ENCODE peak calls at places on chromosomes 7 and 10, in ten cellular contexts. One of them, this sample, is unnamed.

GRCh38 chr10:103901299-103901698 is 16.7 kb downstream of the STN1 start:
- DNase-seq in adrenal gland: no peak
- DNase-seq in GM12865: no peak
- DNase-seq in Panc1: no peak
- DNase-seq in heart left ventricle: no peak
- DNase-seq in foreskin fibroblast: no peak
- DNase-seq in body of pancreas: no peak
- DNase-seq in PC-3: no peak
- DNase-seq in BE2C: no peak
- DNase-seq in endodermal cell: no peak
- DNase-seq in this sample: no peak

GRCh38 chr10:17793823-17794759 is 15.1 kb upstream of the MRC1 start:
- DNase-seq in adrenal gland: no peak
- DNase-seq in GM12865: no peak
- DNase-seq in Panc1: no peak
- DNase-seq in heart left ventricle: no peak
- DNase-seq in foreskin fibroblast: no peak
- DNase-seq in body of pancreas: peak; percentile 63
- DNase-seq in PC-3: no peak
- DNase-seq in BE2C: no peak
- DNase-seq in endodermal cell: no peak
- DNase-seq in this sample: no peak

GRCh38 chr7:45269192-45269591 is 111.6 kb downstream of the RAMP3 start:
- DNase-seq in adrenal gland: no peak
- DNase-seq in GM12865: no peak
- DNase-seq in Panc1: no peak
- DNase-seq in heart left ventricle: no peak
- DNase-seq in foreskin fibroblast: no peak
- DNase-seq in body of pancreas: no peak
- DNase-seq in PC-3: no peak
- DNase-seq in BE2C: no peak
- DNase-seq in endodermal cell: no peak
- DNase-seq in this sample: no peak

GRCh38 chr7:41007351-41007751 is 695.5 kb downstream of the INHBA start:
- DNase-seq in adrenal gland: no peak
- DNase-seq in GM12865: no peak
- DNase-seq in Panc1: no peak
- DNase-seq in heart left ventricle: no peak
- DNase-seq in foreskin fibroblast: no peak
- DNase-seq in body of pancreas: no peak
- DNase-seq in PC-3: peak; percentile 31
- DNase-seq in BE2C: no peak
- DNase-seq in endodermal cell: no peak
- DNase-seq in this sample: peak; percentile 34

GRCh38 chr7:76358053-76358477 is 726 bp downstream of the YWHAG start:
- DNase-seq in adrenal gland: peak; percentile 72
- DNase-seq in GM12865: peak; percentile 57
- DNase-seq in Panc1: no peak
- DNase-seq in heart left ventricle: peak; percentile 78
- DNase-seq in foreskin fibroblast: peak; percentile 65
- DNase-seq in body of pancreas: peak; percentile 60
- DNase-seq in PC-3: peak; percentile 31
- DNase-seq in BE2C: peak; percentile 72
- DNase-seq in endodermal cell: peak; percentile 78
- DNase-seq in this sample: peak; percentile 37

GRCh38 chr7:29809533-29810155 is 3.3 kb downstream of the WIPF3 start:
- DNase-seq in adrenal gland: no peak
- DNase-seq in GM12865: no peak
- DNase-seq in Panc1: no peak
- DNase-seq in heart left ventricle: no peak
- DNase-seq in foreskin fibroblast: no peak
- DNase-seq in body of pancreas: no peak
- DNase-seq in PC-3: no peak
- DNase-seq in BE2C: no peak
- DNase-seq in endodermal cell: no peak
- DNase-seq in this sample: no peak

GRCh38 chr10:109875828-109876821 is 47.2 kb downstream of the XPNPEP1 start:
- DNase-seq in adrenal gland: no peak
- DNase-seq in GM12865: no peak
- DNase-seq in Panc1: no peak
- DNase-seq in heart left ventricle: no peak
- DNase-seq in foreskin fibroblast: no peak
- DNase-seq in body of pancreas: no peak
- DNase-seq in PC-3: no peak
- DNase-seq in BE2C: no peak
- DNase-seq in endodermal cell: peak; percentile 10
- DNase-seq in this sample: no peak

GRCh38 chr10:22649390-22649841 is 65.0 kb downstream of the PIP4K2A start:
- DNase-seq in adrenal gland: no peak
- DNase-seq in GM12865: peak; percentile 53
- DNase-seq in Panc1: no peak
- DNase-seq in heart left ventricle: no peak
- DNase-seq in foreskin fibroblast: no peak
- DNase-seq in body of pancreas: no peak
- DNase-seq in PC-3: no peak
- DNase-seq in BE2C: no peak
- DNase-seq in endodermal cell: no peak
- DNase-seq in this sample: no peak

GRCh38 chr10:91541481-91541880 is 91.4 kb downstream of the PPP1R3C start:
- DNase-seq in adrenal gland: no peak
- DNase-seq in GM12865: no peak
- DNase-seq in Panc1: no peak
- DNase-seq in heart left ventricle: no peak
- DNase-seq in foreskin fibroblast: peak; percentile 61
- DNase-seq in body of pancreas: no peak
- DNase-seq in PC-3: no peak
- DNase-seq in BE2C: no peak
- DNase-seq in endodermal cell: no peak
- DNase-seq in this sample: no peak

GRCh38 chr10:8975535-8975934 is 921.0 kb downstream of the GATA3 start:
- DNase-seq in adrenal gland: no peak
- DNase-seq in GM12865: no peak
- DNase-seq in Panc1: no peak
- DNase-seq in heart left ventricle: no peak
- DNase-seq in foreskin fibroblast: no peak
- DNase-seq in body of pancreas: no peak
- DNase-seq in PC-3: no peak
- DNase-seq in BE2C: no peak
- DNase-seq in endodermal cell: peak; percentile 49
- DNase-seq in this sample: no peak

GRCh38 chr10:85548038-85548437 is 818.6 kb downstream of the GRID1 start:
- DNase-seq in adrenal gland: peak; percentile 45
- DNase-seq in GM12865: peak; percentile 68
- DNase-seq in Panc1: peak; percentile 66
- DNase-seq in heart left ventricle: no peak
- DNase-seq in foreskin fibroblast: no peak
- DNase-seq in body of pancreas: peak; percentile 44
- DNase-seq in PC-3: peak; percentile 41
- DNase-seq in BE2C: peak; percentile 48
- DNase-seq in endodermal cell: peak; percentile 64
- DNase-seq in this sample: peak; percentile 2

DNA sequence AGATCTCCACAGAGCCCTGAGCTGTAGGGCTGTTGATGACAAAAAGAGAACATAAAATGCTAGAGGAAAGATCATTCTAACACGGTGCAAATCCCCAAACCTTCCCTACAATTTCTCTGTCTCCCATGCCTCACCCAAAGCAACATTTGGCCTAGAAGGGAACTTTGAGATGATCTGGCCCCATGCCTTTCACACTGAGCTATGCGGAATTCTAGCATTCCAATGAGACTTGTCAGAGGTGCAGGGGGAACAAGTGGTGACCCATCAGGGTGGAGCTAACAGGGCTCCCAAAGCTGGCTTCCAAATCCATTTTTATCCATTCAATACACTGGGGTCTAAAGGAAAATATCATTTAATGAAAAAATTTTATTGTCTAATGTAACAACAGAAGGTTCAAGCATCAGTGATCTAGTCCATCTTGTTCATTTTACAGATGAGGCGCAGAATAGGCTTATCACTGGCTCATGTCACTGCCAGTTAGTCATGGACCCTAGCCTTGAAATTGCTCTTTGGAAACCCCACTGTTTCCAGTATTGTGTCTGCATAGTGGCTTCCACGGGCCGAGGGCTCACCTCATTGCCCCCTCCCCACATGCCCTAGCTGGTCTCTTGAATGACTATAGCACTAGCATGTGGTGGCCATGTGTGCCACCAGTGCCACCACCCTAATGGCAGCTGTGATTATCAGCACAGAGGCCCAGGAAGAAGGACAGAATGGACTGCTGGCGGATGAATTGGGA is 1001.0 kb downstream of the LRMDA start:
- DNase-seq in adrenal gland: peak; percentile 78
- DNase-seq in GM12865: no peak
- DNase-seq in Panc1: no peak
- DNase-seq in heart left ventricle: peak; percentile 44
- DNase-seq in foreskin fibroblast: peak; percentile 94
- DNase-seq in body of pancreas: peak; percentile 37
- DNase-seq in PC-3: peak; percentile 100
- DNase-seq in BE2C: no peak
- DNase-seq in endodermal cell: peak; percentile 72
- DNase-seq in this sample: peak; percentile 95
- H3K4me3 ChIP-seq in adrenal gland: no peak overlapping the region
- H3K4me3 ChIP-seq in GM12865: no peak overlapping the region
- H3K4me3 ChIP-seq in Panc1: no peak overlapping the region
- H3K4me3 ChIP-seq in heart left ventricle: no peak overlapping the region
- H3K4me3 ChIP-seq in foreskin fibroblast: no peak overlapping the region
- H3K4me3 ChIP-seq in body of pancreas: no peak overlapping the region
- H3K4me3 ChIP-seq in PC-3: peak overlapping the region; percentile 41
- H3K4me3 ChIP-seq in BE2C: no peak overlapping the region
- H3K4me3 ChIP-seq in endodermal cell: no peak overlapping the region
- H3K4me3 ChIP-seq in this sample: no peak overlapping the region

DNA sequence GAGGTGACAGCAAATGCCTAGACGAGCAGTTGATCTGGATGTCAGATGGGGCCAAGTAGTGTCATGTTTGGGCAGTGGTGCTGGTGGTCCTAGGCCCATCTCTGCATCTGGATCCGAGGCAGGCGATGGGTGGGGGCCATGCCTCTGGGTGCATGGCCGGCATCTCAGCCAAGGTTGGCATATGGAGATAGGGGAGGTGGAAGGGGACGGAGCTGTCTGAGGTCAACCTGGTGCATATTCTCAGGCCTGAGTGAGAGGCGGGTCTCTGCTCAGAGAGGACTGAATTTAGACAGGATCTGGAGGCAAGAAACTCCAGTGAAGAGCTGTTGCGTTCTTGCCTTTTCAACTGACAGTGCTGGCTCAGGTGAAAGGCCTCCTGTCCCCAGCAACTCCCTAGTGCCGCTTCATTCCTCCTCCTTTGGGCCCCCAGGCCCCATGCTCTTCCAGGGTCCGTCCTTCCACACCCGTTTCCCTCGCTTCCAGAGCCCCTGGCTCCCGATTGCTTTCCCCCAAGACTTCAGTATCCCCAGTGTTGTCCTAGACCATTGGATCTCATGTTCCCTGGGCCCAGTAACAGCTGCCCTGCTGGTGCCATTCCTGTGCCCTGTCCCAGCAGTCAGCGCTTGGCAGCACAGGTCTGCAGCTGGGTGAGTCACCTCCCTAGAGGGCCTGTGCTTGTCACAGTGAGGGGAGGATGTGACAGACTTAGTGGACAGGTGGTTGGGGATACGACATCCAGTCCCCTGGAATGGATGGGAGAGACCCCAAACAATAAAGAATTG is 32.6 kb downstream of the GBX1 start:
- DNase-seq in adrenal gland: no peak
- DNase-seq in GM12865: no peak
- DNase-seq in Panc1: no peak
- DNase-seq in heart left ventricle: no peak
- DNase-seq in foreskin fibroblast: no peak
- DNase-seq in body of pancreas: no peak
- DNase-seq in PC-3: no peak
- DNase-seq in BE2C: peak; percentile 9
- DNase-seq in endodermal cell: no peak
- DNase-seq in this sample: no peak
- TF ChIP-seq CTCF in adrenal gland: no peak
- TF ChIP-seq CTCF in GM12865: no peak
- TF ChIP-seq CTCF in Panc1: no peak
- TF ChIP-seq CTCF in heart left ventricle: no peak
- TF ChIP-seq CTCF in foreskin fibroblast: no peak
- TF ChIP-seq CTCF in body of pancreas: no peak
- TF ChIP-seq CTCF in PC-3: no peak
- TF ChIP-seq CTCF in BE2C: no peak
- TF ChIP-seq CTCF in endodermal cell: no peak
- TF ChIP-seq CTCF in this sample: no peak

GRCh38 chr7:51233375-51233774 is 83.2 kb downstream of the COBL start:
- DNase-seq in adrenal gland: no peak
- DNase-seq in GM12865: no peak
- DNase-seq in Panc1: no peak
- DNase-seq in heart left ventricle: no peak
- DNase-seq in foreskin fibroblast: no peak
- DNase-seq in body of pancreas: no peak
- DNase-seq in PC-3: no peak
- DNase-seq in BE2C: no peak
- DNase-seq in endodermal cell: peak; percentile 21
- DNase-seq in this sample: no peak

GRCh38 chr7:51236470-51237127 is 80.0 kb downstream of the COBL start:
- DNase-seq in adrenal gland: no peak
- DNase-seq in GM12865: no peak
- DNase-seq in Panc1: no peak
- DNase-seq in heart left ventricle: no peak
- DNase-seq in foreskin fibroblast: no peak
- DNase-seq in body of pancreas: no peak
- DNase-seq in PC-3: no peak
- DNase-seq in BE2C: no peak
- DNase-seq in endodermal cell: peak; percentile 42
- DNase-seq in this sample: no peak

GRCh38 chr7:51234139-51234538 is 82.5 kb downstream of the COBL start:
- DNase-seq in adrenal gland: no peak
- DNase-seq in GM12865: no peak
- DNase-seq in Panc1: no peak
- DNase-seq in heart left ventricle: no peak
- DNase-seq in foreskin fibroblast: no peak
- DNase-seq in body of pancreas: no peak
- DNase-seq in PC-3: no peak
- DNase-seq in BE2C: no peak
- DNase-seq in endodermal cell: peak; percentile 38
- DNase-seq in this sample: no peak

GRCh38 chr7:51235593-51236313 is 80.9 kb downstream of the COBL start:
- DNase-seq in adrenal gland: no peak
- DNase-seq in GM12865: no peak
- DNase-seq in Panc1: no peak
- DNase-seq in heart left ventricle: no peak
- DNase-seq in foreskin fibroblast: no peak
- DNase-seq in body of pancreas: no peak
- DNase-seq in PC-3: no peak
- DNase-seq in BE2C: no peak
- DNase-seq in endodermal cell: peak; percentile 39
- DNase-seq in this sample: no peak

GRCh38 chr7:51234609-51235308 is 81.8 kb downstream of the COBL start:
- DNase-seq in adrenal gland: no peak
- DNase-seq in GM12865: no peak
- DNase-seq in Panc1: no peak
- DNase-seq in heart left ventricle: no peak
- DNase-seq in foreskin fibroblast: no peak
- DNase-seq in body of pancreas: no peak
- DNase-seq in PC-3: no peak
- DNase-seq in BE2C: no peak
- DNase-seq in endodermal cell: peak; percentile 10
- DNase-seq in this sample: no peak
- H3K4me3 ChIP-seq in adrenal gland: no peak overlapping the region
- H3K4me3 ChIP-seq in GM12865: no peak overlapping the region
- H3K4me3 ChIP-seq in Panc1: no peak overlapping the region
- H3K4me3 ChIP-seq in heart left ventricle: no peak overlapping the region
- H3K4me3 ChIP-seq in foreskin fibroblast: no peak overlapping the region
- H3K4me3 ChIP-seq in body of pancreas: no peak overlapping the region
- H3K4me3 ChIP-seq in PC-3: no peak overlapping the region
- H3K4me3 ChIP-seq in BE2C: no peak overlapping the region
- H3K4me3 ChIP-seq in endodermal cell: no peak overlapping the region
- H3K4me3 ChIP-seq in this sample: no peak overlapping the region

GRCh38 chr10:102394079-102394800 is 1.3 kb upstream of the NFKB2 start:
- DNase-seq in adrenal gland: peak; percentile 96
- DNase-seq in GM12865: peak; percentile 98
- DNase-seq in Panc1: peak; percentile 79
- DNase-seq in heart left ventricle: peak; percentile 96
- DNase-seq in foreskin fibroblast: peak; percentile 97
- DNase-seq in body of pancreas: peak; percentile 95
- DNase-seq in PC-3: peak; percentile 87
- DNase-seq in BE2C: peak; percentile 89
- DNase-seq in endodermal cell: peak; percentile 96
- DNase-seq in this sample: peak; percentile 94
- TF ChIP-seq CTCF in adrenal gland: peak; percentile 96
- TF ChIP-seq CTCF in GM12865: peak; percentile 88
- TF ChIP-seq CTCF in Panc1: peak; percentile 86
- TF ChIP-seq CTCF in heart left ventricle: peak; percentile 1
- TF ChIP-seq CTCF in foreskin fibroblast: no peak
- TF ChIP-seq CTCF in body of pancreas: peak; percentile 95
- TF ChIP-seq CTCF in PC-3: peak; percentile 7
- TF ChIP-seq CTCF in BE2C: no peak
- TF ChIP-seq CTCF in endodermal cell: peak; percentile 99
- TF ChIP-seq CTCF in this sample: no peak